ENCODE peak calls at places on chromosomes 6 and 20, in eight cellular contexts. Q is fibroblast of lung, E is HS-5, C is fibroblast of the conjunctiva, N is hepatocyte, B is EL, A is right cardiac atrium, P is cardiac fibroblast. T is an unnamed sample.

GRCh38 chr6:33419580-33420492 is at the start of gene SYNGAP1:
- DNase-seq in Q (peak; percentile 74), E (no peak), C (peak; percentile 49), N (peak; percentile 75), B (peak; percentile 75), A (peak; percentile 91), P (peak; percentile 82), T (no peak)

GRCh38 chr6:54002118-54002517 is 109.1 kb upstream of the MLIP start:
- DNase-seq in Q (peak; percentile 36), E (no peak), C (no peak), N (no peak), B (peak; percentile 53), A (no peak), P (no peak), T (no peak)

GRCh38 chr6:98094696-98095095 is 739.7 kb upstream of the POU3F2 start:
- DNase-seq in Q (peak; percentile 6), E (no peak), C (no peak), N (no peak), B (no peak), A (no peak), P (no peak), T (no peak)

GRCh38 chr6:31005249-31006020 is 4.8 kb upstream of the MUC22 start:
- DNase-seq in Q (peak; percentile 11), E (no peak), C (no peak), N (no peak), B (no peak), A (no peak), P (no peak), T (no peak)

GRCh38 chr6:156809034-156809433 is 31.9 kb downstream of the ARID1B start:
- DNase-seq in Q (peak; percentile 37), E (no peak), C (no peak), N (no peak), B (peak; percentile 41), A (no peak), P (peak; percentile 56), T (no peak)

GRCh38 chr6:168033791-168034190 is 36.3 kb downstream of the KIF25 start:
- DNase-seq in Q (no peak), E (no peak), C (no peak), N (no peak), B (no peak), A (no peak), P (no peak), T (no peak)

GRCh38 chr6:35181313-35181932 is 32.3 kb upstream of the SCUBE3 start:
- DNase-seq in Q (peak; percentile 65), E (no peak), C (peak; percentile 64), N (no peak), B (peak; percentile 80), A (no peak), P (peak; percentile 80), T (no peak)

GRCh38 chr20:37796121-37796520 is 102.3 kb downstream of the CTNNBL1 start:
- DNase-seq in Q (no peak), E (no peak), C (no peak), N (peak; percentile 14), B (no peak), A (no peak), P (peak; percentile 23), T (no peak)

GRCh38 chr6:111677186-111677990 is 71.7 kb upstream of the TRAF3IP2 start:
- DNase-seq in Q (no peak), E (no peak), C (no peak), N (no peak), B (no peak), A (no peak), P (no peak), T (peak; percentile 47)

GRCh38 chr6:141107562-141108160 is 1025.1 kb upstream of the GJE1 start:
- DNase-seq in Q (peak; percentile 76), E (peak; percentile 70), C (no peak), N (no peak), B (peak; percentile 63), A (no peak), P (peak; percentile 23), T (no peak)

GRCh38 chr6:64014581-64014980 is 379.0 kb downstream of the PHF3 start:
- DNase-seq in Q (no peak), E (no peak), C (no peak), N (no peak), B (no peak), A (no peak), P (no peak), T (no peak)

GRCh38 chr6:168160506-168161370 is 81.7 kb upstream of the FRMD1 start:
- DNase-seq in Q (no peak), E (no peak), C (no peak), N (no peak), B (no peak), A (no peak), P (no peak), T (no peak)

GRCh38 chr6:36025932-36026327 is 1.5 kb upstream of the SLC26A8 start:
- DNase-seq in Q (peak; percentile 62), E (peak; percentile 46), C (no peak), N (no peak), B (peak; percentile 78), A (no peak), P (peak; percentile 59), T (no peak)

GRCh38 chr6:17648745-17649144 is 48.6 kb downstream of the FAM8A1 start:
- DNase-seq in Q (no peak), E (no peak), C (no peak), N (no peak), B (no peak), A (no peak), P (no peak), T (no peak)

GRCh38 chr6:31399589-31400466 is 3.6 kb upstream of the MICA start:
- DNase-seq in Q (peak; percentile 92), E (peak; percentile 76), C (peak; percentile 69), N (peak; percentile 94), B (peak; percentile 91), A (peak; percentile 96), P (peak; percentile 94), T (peak; percentile 91)

GRCh38 chr20:11792229-11792953 is 125.3 kb upstream of the BTBD3 start:
- DNase-seq in Q (no peak), E (no peak), C (no peak), N (no peak), B (no peak), A (no peak), P (no peak), T (no peak)

GRCh38 chr6:32858194-32858593 is 4.2 kb downstream of the PSMB9 start:
- DNase-seq in Q (no peak), E (no peak), C (no peak), N (no peak), B (no peak), A (no peak), P (no peak), T (no peak)

GRCh38 chr6:151288711-151289398 is 49.1 kb downstream of the AKAP12 start:
- DNase-seq in Q (no peak), E (no peak), C (no peak), N (no peak), B (no peak), A (no peak), P (no peak), T (no peak)

GRCh38 chr6:1636971-1637871 is 27.5 kb downstream of the FOXC1 start:
- DNase-seq in Q (peak; percentile 56), E (no peak), C (no peak), N (no peak), B (no peak), A (peak; percentile 53), P (no peak), T (peak; percentile 81)

GRCh38 chr20:6045566-6045965 is 8.3 kb downstream of the LRRN4 start:
- DNase-seq in Q (peak; percentile 49), E (no peak), C (no peak), N (no peak), B (peak; percentile 26), A (no peak), P (no peak), T (no peak)

GRCh38 chr20:61770203-61770602 is 295.5 kb downstream of the TAF4 start:
- DNase-seq in Q (no peak), E (no peak), C (no peak), N (no peak), B (no peak), A (no peak), P (no peak), T (no peak)

GRCh38 chr6:55964136-55964535 is 88.7 kb upstream of the BMP5 start:
- DNase-seq in Q (no peak), E (no peak), C (no peak), N (no peak), B (no peak), A (no peak), P (no peak), T (no peak)

GRCh38 chr20:31838646-31839292 is 6.6 kb downstream of the FOXS1 start:
- DNase-seq in Q (no peak), E (no peak), C (no peak), N (no peak), B (no peak), A (peak; percentile 23), P (peak; percentile 60), T (no peak)

GRCh38 chr6:122580731-122581130 is 29.5 kb upstream of the PKIB start:
- DNase-seq in Q (peak; percentile 33), E (peak; percentile 3), C (no peak), N (no peak), B (no peak), A (no peak), P (no peak), T (peak; percentile 25)

GRCh38 chr6:142902636-142903053 is 42.3 kb downstream of the HIVEP2 start:
- DNase-seq in Q (peak; percentile 100), E (peak; percentile 88), C (peak; percentile 96), N (peak; percentile 35), B (peak; percentile 99), A (peak; percentile 80), P (peak; percentile 98), T (peak; percentile 77)

GRCh38 chr20:52047811-52048302 is 143.7 kb downstream of the ZFP64 start:
- DNase-seq in Q (peak; percentile 89), E (no peak), C (no peak), N (no peak), B (no peak), A (no peak), P (peak; percentile 7), T (peak; percentile 50)

GRCh38 chr20:25376886-25377285 is 13.7 kb downstream of the ABHD12 start:
- DNase-seq in Q (no peak), E (no peak), C (no peak), N (no peak), B (no peak), A (no peak), P (no peak), T (no peak)

GRCh38 chr20:53926428-53927028 is 143.9 kb downstream of the BCAS1 start:
- DNase-seq in Q (peak; percentile 99), E (peak; percentile 100), C (no peak), N (peak; percentile 78), B (peak; percentile 90), A (no peak), P (peak; percentile 94), T (peak; percentile 82)

GRCh38 chr6:160348552-160349441 is 619 bp downstream of the SLC22A3 start:
- DNase-seq in Q (peak; percentile 44), E (peak; percentile 15), C (no peak), N (peak; percentile 60), B (peak; percentile 30), A (peak; percentile 65), P (peak; percentile 51), T (peak; percentile 49)

GRCh38 chr6:144582939-144583613 is 297.9 kb downstream of the UTRN start:
- DNase-seq in Q (peak; percentile 39), E (no peak), C (no peak), N (peak; percentile 17), B (peak; percentile 34), A (peak; percentile 76), P (peak; percentile 34), T (no peak)

GRCh38 chr20:19726126-19726525 is 31.9 kb upstream of the RIN2 start:
- DNase-seq in Q (peak; percentile 49), E (peak; percentile 24), C (no peak), N (no peak), B (no peak), A (no peak), P (peak; percentile 38), T (no peak)

GRCh38 chr6:22764521-22764920 is 195.2 kb downstream of the HDGFL1 start:
- DNase-seq in Q (peak; percentile 86), E (no peak), C (no peak), N (no peak), B (peak; percentile 47), A (no peak), P (no peak), T (no peak)

GRCh38 chr6:7129360-7129759 is 21.6 kb downstream of the RREB1 start:
- DNase-seq in Q (no peak), E (no peak), C (no peak), N (no peak), B (no peak), A (no peak), P (no peak), T (no peak)

GRCh38 chr6:39193201-39193791 is 36.0 kb downstream of the KCNK5 start:
- DNase-seq in Q (no peak), E (no peak), C (no peak), N (no peak), B (no peak), A (peak; percentile 60), P (no peak), T (no peak)